ENCODE peak calls at places on chromosomes 2 and 18, in eight cellular contexts. J, R, D, Y, K, W, B and N are unnamed samples.

GRCh38 chr2:15543058-15543457 is 18.1 kb downstream of the NBAS start:
- DNase-seq in J (no peak), R (no peak), D (no peak), Y (no peak), K (no peak), W (no peak), B (no peak), N (no peak)

GRCh38 chr2:233811087-233811486 is 33.0 kb downstream of the MROH2A start:
- DNase-seq in J (no peak), R (no peak), D (no peak), Y (no peak), K (no peak), W (no peak), B (no peak), N (no peak)

GRCh38 chr2:183105402-183106134 is 18.7 kb upstream of the NUP35 start:
- DNase-seq in J (no peak), R (peak; percentile 10), D (no peak), Y (no peak), K (no peak), W (no peak), B (no peak), N (no peak)

GRCh38 chr2:166384774-166385173 is 9.0 kb upstream of the SCN9A start:
- DNase-seq in J (no peak), R (peak; percentile 23), D (no peak), Y (no peak), K (no peak), W (no peak), B (no peak), N (no peak)

GRCh38 chr2:215019085-215019484 is 119.3 kb downstream of the ABCA12 start:
- DNase-seq in J (no peak), R (no peak), D (no peak), Y (no peak), K (no peak), W (no peak), B (no peak), N (no peak)

GRCh38 chr2:30516166-30516565 is 69.1 kb downstream of the LCLAT1 start:
- DNase-seq in J (no peak), R (no peak), D (no peak), Y (no peak), K (no peak), W (no peak), B (no peak), N (no peak)

GRCh38 chr2:85822766-85823165 is 66.0 kb downstream of the ST3GAL5 start:
- DNase-seq in J (no peak), R (no peak), D (no peak), Y (no peak), K (no peak), W (no peak), B (no peak), N (no peak)

GRCh38 chr2:54613794-54614257 is 109.6 kb upstream of the EML6 start:
- DNase-seq in J (no peak), R (no peak), D (no peak), Y (no peak), K (no peak), W (no peak), B (no peak), N (no peak)

GRCh38 chr18:59546164-59546563 is 151.1 kb downstream of the CCBE1 start:
- DNase-seq in J (no peak), R (no peak), D (no peak), Y (no peak), K (peak; percentile 9), W (no peak), B (no peak), N (no peak)

GRCh38 chr2:66563473-66563872 is 128.5 kb downstream of the MEIS1 start:
- DNase-seq in J (no peak), R (no peak), D (no peak), Y (no peak), K (no peak), W (no peak), B (no peak), N (no peak)

GRCh38 chr18:25298853-25299274 is 53.1 kb downstream of the ZNF521 start:
- DNase-seq in J (peak; percentile 45), R (peak; percentile 86), D (peak; percentile 66), Y (no peak), K (no peak), W (no peak), B (peak; percentile 65), N (no peak)

GRCh38 chr18:47978603-47979002 is 48.1 kb upstream of the SMAD2 start:
- DNase-seq in J (no peak), R (no peak), D (no peak), Y (no peak), K (no peak), W (no peak), B (no peak), N (no peak)

GRCh38 chr18:59696311-59697235 is 650 bp downstream of the CCBE1 start:
- DNase-seq in J (no peak), R (peak; percentile 50), D (no peak), Y (no peak), K (no peak), W (no peak), B (no peak), N (peak; percentile 39)

GRCh38 chr2:18387479-18388206 is 172.8 kb downstream of the RDH14 start:
- DNase-seq in J (peak; percentile 77), R (peak; percentile 77), D (peak; percentile 49), Y (peak; percentile 68), K (peak; percentile 19), W (peak; percentile 66), B (peak; percentile 61), N (peak; percentile 87)

DNA sequence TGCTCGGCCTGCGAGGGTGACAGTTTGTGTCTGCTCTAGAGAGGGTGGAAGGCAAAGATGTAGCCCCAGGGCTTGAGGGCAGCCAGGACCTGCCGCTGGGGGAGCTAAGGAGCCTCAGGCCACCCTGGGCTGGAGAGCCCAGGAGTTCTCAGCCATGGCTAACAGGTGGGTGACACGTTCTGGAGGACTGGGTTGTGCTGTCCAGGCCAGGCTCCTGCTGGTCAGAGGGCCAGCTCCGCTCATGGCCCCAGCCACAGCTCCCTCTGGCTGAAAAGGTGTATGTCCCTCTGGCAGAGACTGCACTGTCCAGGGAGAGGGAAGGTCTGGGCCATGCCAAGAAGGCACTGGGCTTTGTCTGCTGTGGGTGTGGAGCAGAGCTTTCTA is 19.2 kb downstream of the TMEM185B start:
- DNase-seq in J (no peak), R (no peak), D (no peak), Y (no peak), K (no peak), W (no peak), B (no peak), N (no peak)
- TF ChIP-seq CTCF in J (no peak), R (peak; percentile 12), D (no peak), Y (no peak), K (no peak), W (no peak), B (no peak), N (no peak)

DNA sequence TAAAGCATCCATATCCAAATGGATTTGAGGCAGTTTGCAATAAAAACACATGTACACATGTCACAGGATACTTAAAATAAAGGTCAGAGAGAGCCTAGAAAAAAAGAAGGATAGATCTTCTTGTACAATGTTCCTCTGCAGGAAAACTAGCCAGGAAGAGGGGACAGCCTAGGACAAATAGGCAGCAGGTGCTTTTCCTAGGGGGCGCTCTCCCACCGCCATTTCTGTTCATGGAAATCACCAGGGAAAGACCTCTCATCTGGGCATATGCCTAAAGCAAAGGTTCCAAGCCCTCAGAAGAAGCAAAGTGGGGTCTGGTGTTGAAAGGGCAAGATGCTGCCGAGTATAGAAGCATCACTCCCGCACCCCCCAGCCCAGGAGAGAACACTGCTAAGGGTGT is 799.1 kb downstream of the BCL11A start:
- DNase-seq in J (no peak), R (no peak), D (no peak), Y (no peak), K (no peak), W (no peak), B (no peak), N (peak; percentile 25)
- TF ChIP-seq CTCF in J (no peak), R (no peak), D (no peak), Y (peak; percentile 6), K (no peak), W (peak; percentile 24), B (no peak), N (no peak)

DNA sequence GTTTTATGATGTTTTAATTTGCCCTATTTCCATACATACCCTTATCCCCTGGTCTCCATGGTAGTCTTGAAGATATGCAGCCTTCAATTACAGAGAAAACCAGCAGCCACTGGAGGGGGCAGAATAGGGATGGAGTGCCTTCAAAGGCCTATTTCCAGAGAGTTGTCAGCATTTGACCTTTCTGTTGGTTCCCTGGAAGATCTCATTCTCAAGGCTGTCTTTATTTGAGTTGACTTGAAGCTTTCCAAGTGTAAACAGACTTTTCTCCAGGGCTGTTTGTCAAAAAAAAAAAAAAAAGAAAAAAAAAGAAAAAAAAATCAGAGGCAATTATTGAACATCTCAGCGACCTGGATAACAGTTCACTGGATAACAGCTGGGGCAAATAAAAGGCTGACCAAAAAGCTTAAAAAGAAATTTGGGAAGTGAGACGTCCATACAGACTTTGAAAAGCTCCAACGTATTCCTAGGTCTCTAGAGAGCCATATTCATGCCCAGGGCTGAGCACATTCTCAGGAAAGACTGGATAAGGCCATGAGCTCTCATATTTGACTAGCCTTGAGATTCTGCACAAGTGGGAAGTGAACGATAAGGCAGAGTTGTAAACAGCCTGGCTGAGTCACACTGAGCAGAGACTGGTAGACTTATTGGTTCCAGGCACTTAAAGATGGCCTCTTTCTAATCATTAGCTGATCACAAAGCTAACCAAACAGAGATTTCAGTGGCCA is 126.6 kb downstream of the VAPA start:
- DNase-seq in J (no peak), R (no peak), D (no peak), Y (no peak), K (no peak), W (no peak), B (no peak), N (no peak)
- TF ChIP-seq CTCF in J (no peak), R (no peak), D (no peak), Y (no peak), K (no peak), W (no peak), B (no peak), N (no peak)

GRCh38 chr18:211582-211981 is 53.2 kb downstream of the USP14 start:
- DNase-seq in J (no peak), R (no peak), D (no peak), Y (no peak), K (no peak), W (no peak), B (no peak), N (no peak)

GRCh38 chr18:210780-211179 is 52.4 kb downstream of the USP14 start:
- DNase-seq in J (no peak), R (no peak), D (no peak), Y (no peak), K (no peak), W (no peak), B (no peak), N (no peak)

GRCh38 chr18:213977-214376 is 53.9 kb downstream of the THOC1 start:
- DNase-seq in J (no peak), R (no peak), D (no peak), Y (no peak), K (no peak), W (no peak), B (no peak), N (no peak)

GRCh38 chr18:213505-213904 is 54.3 kb downstream of the THOC1 start:
- DNase-seq in J (no peak), R (no peak), D (no peak), Y (no peak), K (no peak), W (no peak), B (no peak), N (no peak)

GRCh38 chr18:212780-213179 is 54.4 kb downstream of the USP14 start:
- DNase-seq in J (no peak), R (no peak), D (no peak), Y (no peak), K (no peak), W (no peak), B (no peak), N (no peak)
- TF ChIP-seq CTCF in J (no peak), R (no peak), D (no peak), Y (peak; percentile 25), K (no peak), W (peak; percentile 30), B (no peak), N (no peak)

GRCh38 chr2:240810199-240810598 is 9.8 kb downstream of the KIF1A start:
- DNase-seq in J (no peak), R (no peak), D (no peak), Y (no peak), K (no peak), W (no peak), B (no peak), N (no peak)
- TF ChIP-seq CTCF in J (no peak), R (peak; percentile 20), D (no peak), Y (peak; percentile 46), K (no peak), W (no peak), B (no peak), N (no peak)